ENCODE peak calls at places on chromosome 17, in ten cellular contexts. R is skeletal muscle cell, P is mesenchymal stem cell, J is left ventricle myocardium inferior, K is lower leg skin, N is ovary, U is transverse colon, Y is HCT116, X is cardiac fibroblast, M is NB4. L is an unnamed sample.

GRCh38 chr17:81566461-81567126 is 14.4 kb upstream of the FAAP100 start:
- DNase-seq in P (peak), J (peak), U (peak), R (peak), M (peak), K (no peak), Y (peak), N (peak), X (peak), L (peak)

GRCh38 chr17:81552244-81553017 is at the start of gene FAAP100:
- DNase-seq in Y (peak), X (peak), P (peak), M (peak), K (peak), N (peak), R (peak), U (peak), J (peak), L (peak)

GRCh38 chr17:6868579-6868978 is 37.0 kb upstream of the TEKT1 start:
- DNase-seq in K (no peak), R (no peak), P (no peak), X (no peak), M (no peak), U (no peak), N (no peak), J (no peak), Y (peak), L (peak)

GRCh38 chr17:71709271-71709670 is 411.5 kb upstream of the SOX9 start:
- DNase-seq in Y (no peak), U (no peak), J (no peak), X (no peak), R (peak), N (no peak), M (no peak), P (peak), K (no peak), L (no peak)

GRCh38 chr17:67246648-67247415 is 1.8 kb upstream of the HELZ start:
- DNase-seq in X (peak), M (peak), P (peak), R (no peak), K (peak), N (no peak), J (no peak), Y (peak), U (peak), L (peak)

GRCh38 chr17:40075216-40076100 is 12.7 kb downstream of the THRA start:
- DNase-seq in J (peak), Y (no peak), P (peak), U (peak), X (peak), K (no peak), R (no peak), M (peak), N (peak), L (peak)

GRCh38 chr17:27241346-27241946 is 52.5 kb upstream of the WSB1 start:
- DNase-seq in M (peak), R (no peak), Y (peak), N (no peak), P (no peak), J (no peak), X (peak), U (peak), K (no peak), L (peak)

GRCh38 chr17:71267668-71268067 is 853.2 kb upstream of the SOX9 start:
- DNase-seq in J (no peak), X (no peak), Y (no peak), N (no peak), U (no peak), M (no peak), K (no peak), P (no peak), R (no peak), L (no peak)

GRCh38 chr17:28576758-28577465 is at the start of gene ALDOC:
- DNase-seq in Y (peak), R (peak), X (peak), U (peak), K (peak), M (peak), P (peak), N (peak), J (peak), L (peak)

GRCh38 chr17:72518810-72519597 is 398.2 kb downstream of the SOX9 start:
- DNase-seq in N (no peak), K (no peak), X (no peak), J (no peak), P (no peak), R (no peak), M (no peak), Y (no peak), U (peak), L (no peak)

GRCh38 chr17:47703191-47703591 is 9.2 kb downstream of the TBKBP1 start:
- DNase-seq in M (no peak), K (no peak), P (no peak), X (no peak), J (no peak), U (peak), R (no peak), Y (no peak), N (peak), L (no peak)

GRCh38 chr17:81239714-81240555 is 817 bp downstream of the NDUFAF8 start:
- DNase-seq in J (no peak), P (peak), X (peak), N (no peak), M (peak), R (no peak), U (no peak), Y (no peak), K (no peak), L (peak)

GRCh38 chr17:82358467-82359350 is at the start of gene TEX19:
- DNase-seq in K (no peak), U (no peak), R (no peak), P (peak), N (no peak), Y (no peak), J (no peak), M (peak), X (no peak), L (no peak)

GRCh38 chr17:38617074-38617860 is 11.5 kb upstream of the SRCIN1 start:
- DNase-seq in J (no peak), Y (no peak), R (no peak), X (no peak), P (no peak), M (no peak), U (no peak), N (no peak), K (no peak), L (no peak)

GRCh38 chr17:62862251-62862650 is 54.1 kb upstream of the MARCHF10 start:
- DNase-seq in R (no peak), M (no peak), Y (no peak), X (peak), N (no peak), U (no peak), K (no peak), P (no peak), J (no peak), L (peak)

GRCh38 chr17:63704259-63704576 is 4.3 kb upstream of the LIMD2 start:
- DNase-seq in R (no peak), N (no peak), X (no peak), Y (no peak), M (no peak), K (no peak), P (no peak), U (no peak), J (no peak), L (no peak)

GRCh38 chr17:35188111-35188510 is 6.1 kb downstream of the SLC35G3 start:
- DNase-seq in M (no peak), J (no peak), N (no peak), Y (no peak), P (no peak), U (no peak), K (no peak), R (no peak), X (no peak), L (peak)

GRCh38 chr17:9151091-9151490 is 129.8 kb downstream of the NTN1 start:
- DNase-seq in P (no peak), M (no peak), K (no peak), R (no peak), Y (no peak), N (no peak), X (no peak), J (no peak), U (no peak), L (no peak)

GRCh38 chr17:7465481-7466275 is 13.8 kb downstream of the ZBTB4 start:
- DNase-seq in K (no peak), Y (no peak), R (no peak), X (no peak), J (no peak), U (no peak), P (no peak), N (no peak), M (no peak), L (no peak)

GRCh38 chr17:47273245-47273644 is 19.6 kb downstream of the ITGB3 start:
- DNase-seq in N (no peak), M (no peak), J (no peak), K (no peak), X (no peak), P (no peak), U (no peak), R (no peak), Y (no peak), L (no peak)

GRCh38 chr17:17712268-17712924 is 31.1 kb downstream of the RAI1 start:
- DNase-seq in Y (no peak), P (peak), J (no peak), N (no peak), K (no peak), X (peak), R (peak), M (peak), U (no peak), L (peak)

GRCh38 chr17:6095501-6095900 is 25.3 kb downstream of the WSCD1 start:
- DNase-seq in R (no peak), Y (no peak), M (no peak), K (no peak), U (no peak), X (no peak), P (no peak), J (no peak), N (no peak), L (no peak)

GRCh38 chr17:46841561-46842379 is 9.6 kb upstream of the WNT9B start:
- DNase-seq in K (no peak), Y (no peak), M (peak), U (no peak), R (no peak), N (no peak), J (no peak), X (no peak), P (no peak), L (no peak)

GRCh38 chr17:66751771-66752170 is 83.1 kb upstream of the CACNG5 start:
- DNase-seq in J (no peak), U (no peak), Y (no peak), M (no peak), P (no peak), K (peak), R (no peak), N (no peak), X (no peak), L (no peak)

GRCh38 chr17:48616719-48617514 is 1.8 kb upstream of the HOXB8 start:
- DNase-seq in J (no peak), K (no peak), U (no peak), P (peak), X (no peak), R (no peak), M (no peak), Y (no peak), N (no peak), L (no peak)

GRCh38 chr17:71632328-71632727 is 488.5 kb upstream of the SOX9 start:
- DNase-seq in K (no peak), Y (peak), J (no peak), N (no peak), X (peak), U (no peak), R (no peak), M (no peak), P (peak), L (peak)

GRCh38 chr17:75864448-75864871 is 9.3 kb upstream of the WBP2 start:
- DNase-seq in N (peak), X (peak), K (no peak), Y (no peak), J (peak), M (peak), U (peak), R (peak), P (peak), L (peak)
- H3K4me3 ChIP-seq in N (no peak), X (no peak), K (no peak), Y (no peak), J (no peak), M (no peak), U (no peak), R (no peak), P (no peak), L (no peak)

GRCh38 chr17:1776328-1776727 is 14.5 kb downstream of the SERPINF1 start:
- DNase-seq in R (no peak), J (no peak), P (no peak), X (no peak), U (no peak), K (no peak), N (no peak), Y (no peak), M (no peak), L (no peak)

GRCh38 chr17:1783271-1783670 is 21.4 kb downstream of the SERPINF1 start:
- DNase-seq in Y (no peak), M (no peak), J (no peak), N (peak), X (peak), K (no peak), P (peak), R (no peak), U (no peak), L (peak)

GRCh38 chr17:1782171-1782567 is 20.3 kb downstream of the SERPINF1 start:
- DNase-seq in K (no peak), X (no peak), J (no peak), R (no peak), Y (no peak), U (no peak), M (no peak), P (no peak), N (no peak), L (no peak)

GRCh38 chr17:1776857-1777256 is 15.0 kb downstream of the SERPINF1 start:
- DNase-seq in J (no peak), X (no peak), R (no peak), N (no peak), K (no peak), Y (no peak), U (no peak), M (no peak), P (no peak), L (no peak)

DNA sequence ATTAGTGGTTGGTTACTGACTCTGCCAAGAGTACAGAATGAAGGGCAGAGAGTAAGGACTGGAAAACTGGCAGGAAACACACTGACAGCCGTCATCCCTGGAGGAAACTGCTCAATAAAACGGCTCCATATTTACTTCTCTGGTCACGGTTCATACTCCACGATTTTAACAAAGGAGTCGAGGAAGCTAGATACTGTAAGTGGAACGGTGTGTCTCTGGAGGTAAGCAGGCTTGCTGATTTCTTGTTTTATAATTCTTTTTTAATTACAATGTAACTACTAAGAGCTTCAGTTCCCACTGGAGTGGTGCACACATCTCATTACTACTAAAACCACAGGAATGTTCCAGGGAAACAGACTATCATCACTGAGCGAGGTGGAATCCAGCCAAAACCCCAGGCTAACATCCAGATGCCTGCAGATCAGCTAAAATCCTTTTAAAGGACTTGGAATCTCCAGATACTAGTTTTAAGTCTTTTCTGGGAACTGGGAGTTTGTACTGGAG is 17.8 kb downstream of the SERPINF1 start:
- DNase-seq in J (peak), X (peak), K (peak), P (peak), U (peak), M (no peak), N (peak), Y (no peak), R (peak), L (peak)
- H3K4me3 ChIP-seq in J (no peak), X (no peak), K (no peak), P (peak), U (no peak), M (no peak), N (no peak), Y (no peak), R (no peak), L (no peak)

GRCh38 chr17:79952265-79952877 is 83.3 kb downstream of the TBC1D16 start:
- DNase-seq in J (peak), M (peak), U (no peak), K (peak), P (no peak), R (no peak), X (no peak), N (peak), Y (no peak), L (no peak)
- H3K4me3 ChIP-seq in J (peak), M (no peak), U (no peak), K (no peak), P (no peak), R (no peak), X (no peak), N (no peak), Y (no peak), L (no peak)

DNA sequence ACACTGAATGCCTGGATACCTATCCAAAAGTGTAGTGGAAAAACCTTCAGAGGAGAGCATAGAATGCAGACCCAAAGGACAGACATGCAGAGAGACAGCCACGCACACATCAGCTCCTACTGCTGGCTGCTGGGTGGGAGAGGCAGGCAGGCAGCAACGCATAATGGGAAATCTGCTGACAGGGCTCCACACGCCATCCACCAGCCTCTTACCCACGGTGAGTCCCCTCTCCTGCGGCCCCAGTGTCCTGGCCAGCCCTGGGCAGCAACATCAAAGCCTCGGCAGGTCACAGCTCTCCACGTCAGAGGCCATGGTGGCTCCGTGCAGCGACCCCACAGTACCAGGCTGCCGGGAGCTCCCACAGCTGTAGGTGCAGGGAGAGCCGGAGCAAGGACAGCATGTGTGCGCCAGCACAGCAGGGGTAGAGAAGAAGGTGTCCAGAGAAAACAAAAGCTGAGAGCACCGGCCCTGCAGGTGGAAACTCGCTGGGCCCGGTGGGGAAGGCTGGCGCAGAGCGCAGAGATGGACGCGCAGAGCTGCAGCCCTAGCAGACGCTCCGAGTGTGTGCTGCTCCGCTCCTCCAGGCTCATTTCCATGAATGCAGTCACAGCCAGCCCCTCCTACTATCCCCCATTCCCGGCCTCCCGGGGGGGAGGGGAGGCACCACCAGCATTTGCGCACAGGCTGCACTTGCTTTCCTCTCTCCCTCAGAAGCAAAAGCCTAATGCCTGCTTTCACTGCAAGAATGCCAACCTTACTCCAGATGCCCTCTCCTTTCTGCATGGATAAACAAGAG is 58.9 kb downstream of the CYTH1 start:
- DNase-seq in R (no peak), K (peak), X (no peak), J (peak), Y (no peak), P (peak), U (peak), M (no peak), N (peak), L (no peak)
- H3K4me3 ChIP-seq in R (peak), K (no peak), X (no peak), J (peak), Y (no peak), P (peak), U (peak), M (no peak), N (peak), L (no peak)

GRCh38 chr17:37485938-37486570 is 3.6 kb upstream of the DUSP14 start:
- DNase-seq in Y (no peak), X (no peak), P (peak), R (no peak), K (no peak), M (no peak), J (no peak), N (no peak), U (no peak), L (no peak)
- H3K4me3 ChIP-seq in Y (no peak), X (no peak), P (no peak), R (no peak), K (no peak), M (no peak), J (no peak), N (no peak), U (no peak), L (no peak)

L was measured in bronchial epithelial cell.